ENCODE peak calls at places on chromosome 17, in four cellular contexts. J is thoracic aorta, C is neural progenitor cell, D is cardiac fibroblast. A is an unnamed sample.

GRCh38 chr17:56141046-56141839 is 12.0 kb upstream of the ANKFN1 start:
- DNase-seq in J (no peak), D (no peak), C (no peak), A (no peak)

GRCh38 chr17:42720996-42721583 is 23.8 kb downstream of the EZH1 start:
- DNase-seq in D (peak; percentile 87), C (peak; percentile 83), J (no peak), A (no peak)

GRCh38 chr17:7440113-7440822 is 956 bp downstream of the FGF11 start:
- DNase-seq in C (peak; percentile 73), D (peak; percentile 12), J (no peak), A (peak; percentile 70)

GRCh38 chr17:56903560-56903959 is 10.3 kb downstream of the TRIM25 start:
- DNase-seq in C (no peak), J (no peak), D (no peak), A (no peak)

GRCh38 chr17:19497616-19498015 is 36.0 kb upstream of the SLC47A1 start:
- DNase-seq in D (no peak), J (no peak), C (no peak), A (no peak)

GRCh38 chr17:71535311-71535710 is 585.5 kb upstream of the SOX9 start:
- DNase-seq in C (no peak), J (no peak), D (no peak), A (no peak)

GRCh38 chr17:60091109-60091508 is 12.4 kb upstream of the HEATR6 start:
- DNase-seq in D (no peak), C (no peak), J (no peak), A (no peak)

GRCh38 chr17:55564077-55564476 is 52.8 kb upstream of the SMIM36 start:
- DNase-seq in D (no peak), C (no peak), J (no peak), A (no peak)

GRCh38 chr17:16980813-16981731 is 9.2 kb upstream of the TNFRSF13B start:
- DNase-seq in J (no peak), D (peak; percentile 29), C (no peak), A (peak; percentile 55)

GRCh38 chr17:43782903-43783462 is 2.7 kb downstream of the CFAP97D1 start:
- DNase-seq in D (no peak), C (no peak), J (no peak), A (no peak)

GRCh38 chr17:21119247-21119944 is 7.4 kb upstream of the DHRS7B start:
- DNase-seq in D (peak; percentile 71), J (peak; percentile 28), C (peak; percentile 73), A (peak; percentile 72)

GRCh38 chr17:59436900-59437299 is 105.4 kb downstream of the YPEL2 start:
- DNase-seq in C (no peak), D (no peak), J (no peak), A (no peak)

GRCh38 chr17:26782153-26782552 is 511.8 kb upstream of the WSB1 start:
- DNase-seq in C (no peak), D (no peak), J (no peak), A (no peak)

GRCh38 chr17:2212328-2212981 is 91.1 kb downstream of the SMG6 start:
- DNase-seq in J (peak; percentile 54), D (peak; percentile 68), C (no peak), A (no peak)

GRCh38 chr17:18194394-18194793 is 10.8 kb downstream of the ALKBH5 start:
- DNase-seq in C (no peak), J (no peak), D (no peak), A (no peak)

GRCh38 chr17:79937981-79938695 is 97.5 kb downstream of the TBC1D16 start:
- DNase-seq in J (no peak), C (peak; percentile 73), D (no peak), A (peak; percentile 29)

GRCh38 chr17:77615672-77616242 is 342.7 kb upstream of the TNRC6C start:
- DNase-seq in J (no peak), D (no peak), C (no peak), A (no peak)

GRCh38 chr17:34386925-34387550 is 24.0 kb upstream of the CCL1 start:
- DNase-seq in C (no peak), J (no peak), D (peak; percentile 71), A (no peak)

DNA sequence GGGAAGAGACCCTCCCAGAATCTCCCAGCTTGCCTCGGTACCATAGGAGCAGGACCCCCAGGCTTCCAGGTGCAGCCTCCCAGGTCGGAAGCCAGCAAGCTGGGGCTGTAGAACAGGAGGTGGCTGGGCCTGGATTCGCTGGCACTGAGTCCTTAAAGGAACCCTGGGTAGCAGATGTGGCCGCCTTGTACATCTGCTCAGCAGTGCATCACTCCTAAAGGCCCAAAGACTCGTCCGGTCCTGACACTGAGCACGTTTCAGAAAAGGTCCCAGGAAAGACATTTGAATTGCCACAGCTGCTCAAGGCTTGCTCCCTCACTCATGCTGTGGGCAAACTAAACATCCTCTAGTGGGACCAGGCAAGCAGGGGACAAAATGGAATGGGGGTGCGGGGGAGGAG is 172.8 kb downstream of the RAB11FIP4 start:
- DNase-seq in J (no peak), C (no peak), D (no peak), A (no peak)
- TF ChIP-seq CTCF in J (no peak), C (no peak), D (no peak), A (no peak)

DNA sequence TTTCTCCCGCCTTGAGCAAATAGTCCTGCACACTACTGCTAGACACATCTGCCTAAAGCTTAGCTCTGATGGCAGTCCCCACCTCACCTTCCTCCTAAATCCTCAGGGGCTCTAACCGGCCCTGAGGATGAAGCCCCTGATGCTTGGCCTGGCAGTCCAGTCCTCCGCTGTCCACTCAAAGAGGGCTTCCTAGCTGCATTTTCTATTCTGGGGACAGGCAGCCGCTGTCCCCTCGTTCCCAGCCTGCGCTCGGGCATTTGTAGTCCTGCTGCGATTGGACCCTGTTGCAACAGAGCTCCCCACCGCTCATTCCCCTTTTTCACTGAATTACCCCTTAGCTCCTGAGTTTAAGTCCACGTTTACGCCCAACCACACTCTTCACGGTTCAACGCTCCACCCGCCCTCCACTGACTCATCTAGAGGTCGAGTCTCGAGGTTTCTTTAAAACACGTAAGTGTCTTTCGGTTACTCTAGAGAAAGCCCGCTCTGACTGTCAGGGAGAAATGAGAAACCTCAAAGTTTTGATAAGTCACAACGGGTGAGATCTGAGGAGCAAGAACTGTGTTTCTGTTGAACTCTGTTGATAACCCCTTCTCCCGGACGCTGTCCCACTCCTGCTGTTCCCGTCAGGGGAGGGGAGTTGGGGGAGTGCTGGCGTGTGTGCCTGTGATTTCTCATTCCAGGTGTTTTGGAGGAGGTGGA is 4.5 kb downstream of the CCR7 start:
- DNase-seq in D (peak; percentile 85), J (no peak), C (no peak), A (no peak)
- TF ChIP-seq CTCF in D (no peak), J (no peak), C (no peak), A (no peak)

DNA sequence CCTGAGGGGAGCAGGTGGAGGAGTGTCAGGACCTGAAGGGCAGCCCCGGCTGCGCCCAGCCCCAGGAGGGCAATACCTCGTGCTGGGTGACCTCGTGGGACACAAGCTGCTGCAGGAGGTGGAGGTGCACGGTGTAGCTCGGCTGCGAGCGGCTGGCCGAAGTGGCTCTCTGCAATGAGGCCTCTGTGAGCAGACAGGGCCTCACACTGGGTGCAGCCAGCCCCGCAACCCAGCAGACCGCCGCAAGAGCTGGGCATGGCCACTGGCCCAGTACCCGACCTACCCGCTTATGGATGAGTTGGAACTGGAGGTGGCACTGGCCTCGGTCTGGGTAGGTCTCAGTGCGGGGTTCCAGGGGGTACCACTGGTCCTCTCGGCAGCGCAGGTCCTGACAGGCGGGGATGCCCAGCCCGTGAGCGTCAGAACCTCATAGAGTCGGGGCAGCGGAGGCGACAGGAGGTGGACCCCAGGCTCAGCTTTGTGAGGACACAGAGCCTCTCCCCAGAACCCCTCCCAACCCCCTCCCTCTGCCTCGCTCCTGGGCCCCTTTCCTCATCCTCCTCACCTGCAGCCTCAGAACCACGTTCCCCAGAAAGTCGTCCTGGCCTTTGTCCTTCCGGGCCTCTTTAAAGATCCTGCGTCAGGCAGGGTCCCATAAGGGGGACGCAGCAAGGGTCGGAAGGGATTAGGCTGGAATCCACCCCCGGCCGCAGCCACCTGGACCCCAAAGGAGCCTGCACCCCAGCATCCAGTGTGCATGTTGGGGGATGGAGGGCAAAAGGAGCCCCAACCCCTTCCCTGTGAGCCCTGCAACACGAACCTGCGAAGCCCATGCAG is 4.0 kb downstream of the UNC13D start:
- DNase-seq in D (no peak), C (no peak), J (no peak), A (peak; percentile 10)
- TF ChIP-seq CTCF in D (no peak), C (no peak), J (no peak), A (no peak)

DNA sequence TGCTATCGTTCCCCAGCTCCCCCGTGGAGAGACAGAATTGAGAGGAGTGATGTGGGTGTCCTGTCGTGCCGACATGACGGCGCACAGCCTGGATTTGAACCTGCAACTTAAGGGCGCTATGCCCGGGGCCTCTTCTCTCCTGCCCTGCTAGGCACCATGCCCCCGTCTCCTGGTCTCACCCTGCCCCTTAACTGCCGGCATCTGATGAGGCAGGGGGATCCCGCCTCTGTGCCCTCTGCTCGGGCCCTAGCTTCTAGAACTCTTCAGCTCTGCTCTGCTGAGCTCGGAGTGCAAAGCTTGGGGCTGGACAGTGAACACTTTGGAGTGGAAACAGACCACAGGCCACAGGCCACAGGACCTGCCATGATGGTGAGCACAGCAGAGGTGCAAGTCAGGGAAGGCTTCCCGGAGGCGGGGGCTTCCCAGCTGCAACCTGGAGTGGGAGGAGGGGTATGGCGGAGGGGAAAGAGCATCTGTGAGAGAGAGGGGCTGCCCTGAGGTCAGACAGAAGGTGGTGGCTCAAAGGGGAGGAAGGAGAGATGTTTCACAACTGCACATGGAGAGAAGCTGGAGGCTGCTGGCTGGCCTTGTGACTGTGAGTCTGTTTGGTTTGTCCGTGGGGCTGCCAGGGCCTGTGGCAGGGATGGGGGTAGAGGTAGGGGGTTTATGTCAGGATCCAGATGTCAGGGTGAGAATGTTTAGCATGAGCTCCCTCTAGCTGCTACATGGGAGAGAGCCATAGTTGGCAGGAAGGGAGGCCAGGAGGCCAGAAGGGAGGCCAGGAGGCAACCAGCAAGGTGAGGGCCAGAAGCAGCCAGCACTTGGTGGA is 107.8 kb downstream of the CRLF3 start:
- DNase-seq in C (no peak), D (peak; percentile 12), J (no peak), A (no peak)
- TF ChIP-seq CTCF in C (peak; percentile 31), D (peak; percentile 22), J (no peak), A (no peak)

DNA sequence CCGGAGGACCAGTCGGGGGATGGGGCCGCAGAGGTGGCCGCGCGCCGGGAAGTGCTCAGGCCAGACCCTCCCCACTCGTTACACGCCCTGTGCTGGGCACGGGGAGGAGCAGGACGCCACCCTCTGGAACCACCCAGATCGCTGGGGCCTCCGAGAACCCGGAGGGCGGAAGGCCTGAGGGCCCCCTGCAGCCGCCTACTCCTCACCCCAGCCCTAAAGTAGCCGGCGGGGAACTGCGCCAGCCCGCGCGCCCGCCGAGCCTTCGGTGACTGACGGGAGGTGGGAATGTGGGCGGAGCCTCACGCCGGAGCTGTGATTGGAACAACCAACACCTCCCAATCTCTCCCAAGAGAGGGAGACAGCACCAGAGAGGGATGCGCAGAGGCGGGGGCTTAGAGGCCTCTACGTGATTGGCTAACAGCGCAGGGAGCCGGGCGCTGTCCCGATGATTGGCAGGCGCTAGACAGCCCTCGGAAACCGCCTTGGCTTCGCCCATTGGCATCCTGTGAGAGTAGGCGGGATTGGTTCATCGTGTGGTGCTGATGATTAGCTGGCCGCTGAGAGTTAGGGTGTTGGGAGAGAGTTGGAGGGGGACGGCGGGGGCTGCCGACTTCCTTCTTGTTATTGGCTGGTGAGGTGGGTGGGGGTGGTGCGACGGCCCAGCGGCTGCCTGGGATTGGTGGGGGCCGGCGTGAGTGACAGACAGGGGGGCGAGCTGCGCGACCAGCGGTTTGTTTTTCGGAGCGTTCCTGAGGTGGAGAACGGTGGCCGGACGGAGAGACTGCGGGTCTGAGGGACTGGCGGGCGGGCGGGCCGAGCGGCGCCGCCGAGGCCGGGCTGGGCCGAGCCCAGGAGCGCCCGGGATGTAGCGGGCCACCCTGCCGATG is at the start of gene MAP3K3:
- DNase-seq in J (peak; percentile 98), C (peak; percentile 100), D (peak; percentile 100), A (peak; percentile 98)
- TF ChIP-seq CTCF in J (no peak), C (peak; percentile 20), D (no peak), A (no peak)

DNA sequence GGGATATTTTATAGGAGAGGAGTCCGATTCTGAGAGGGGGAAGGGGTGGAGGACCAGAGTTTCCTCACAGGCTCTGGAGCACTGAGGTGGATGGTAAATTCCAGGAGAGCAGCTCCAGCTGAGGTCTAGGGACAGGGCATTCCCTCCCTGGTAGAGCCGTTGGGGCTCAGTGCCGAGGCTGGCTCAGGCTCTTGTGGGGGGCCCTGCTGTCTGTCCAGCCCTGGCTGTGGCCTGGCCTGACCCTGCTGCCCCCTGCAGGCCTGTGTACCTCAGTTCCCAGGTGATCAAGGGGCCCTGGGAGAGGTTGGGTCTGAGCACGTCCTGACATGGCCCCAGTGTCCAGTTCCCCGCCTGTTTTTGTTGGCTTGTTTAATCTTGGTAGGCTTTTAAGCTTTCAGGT is 16.8 kb downstream of the ZNF750 start:
- DNase-seq in D (no peak), J (no peak), C (peak; percentile 42), A (no peak)
- TF ChIP-seq CTCF in D (peak; percentile 27), J (no peak), C (peak; percentile 42), A (no peak)

A was measured in glutamatergic neuron.